ENCODE peak calls at places on chromosomes 4 and X, in four cellular contexts. One of them, this sample, is unnamed.
A peak's percentile ranks its signal among the peaks of the same experiment; 100 is the strongest.

GRCh38 chr4:105895609-105896460 is 564 bp downstream of the NPNT start:
- DNase-seq in NCI-H2029: peak; percentile 23
- DNase-seq in breast epithelium: peak; percentile 69
- DNase-seq in EL: no peak
- DNase-seq in this sample: no peak

GRCh38 chrX:149877636-149878035 is 3.3 kb upstream of the MAGEA8 start:
- DNase-seq in breast epithelium: no peak
- DNase-seq in EL: peak; percentile 36
- DNase-seq in NCI-H2029: no peak
- DNase-seq in this sample: no peak

GRCh38 chrX:41922694-41923171 is 621 bp downstream of the CASK start:
- DNase-seq in NCI-H2029: no peak
- DNase-seq in breast epithelium: no peak
- DNase-seq in EL: peak; percentile 19
- DNase-seq in this sample: peak; percentile 28

GRCh38 chr4:56650259-56651070 is 30.6 kb downstream of the HOPX start:
- DNase-seq in breast epithelium: no peak
- DNase-seq in EL: no peak
- DNase-seq in NCI-H2029: no peak
- DNase-seq in this sample: no peak

GRCh38 chr4:40559585-40560465 is 69.8 kb downstream of the RBM47 start:
- DNase-seq in EL: no peak
- DNase-seq in breast epithelium: no peak
- DNase-seq in NCI-H2029: no peak
- DNase-seq in this sample: no peak

GRCh38 chrX:51697397-51697796 is 12.9 kb upstream of the CENPVL1 start:
- DNase-seq in NCI-H2029: no peak
- DNase-seq in breast epithelium: no peak
- DNase-seq in EL: no peak
- DNase-seq in this sample: no peak

GRCh38 chr4:41318839-41319530 is 62.3 kb downstream of the UCHL1 start:
- DNase-seq in EL: peak; percentile 69
- DNase-seq in NCI-H2029: peak; percentile 76
- DNase-seq in breast epithelium: peak; percentile 51
- DNase-seq in this sample: peak; percentile 35

GRCh38 chr4:111066887-111067286 is 444.0 kb upstream of the PITX2 start:
- DNase-seq in EL: peak; percentile 65
- DNase-seq in NCI-H2029: no peak
- DNase-seq in breast epithelium: no peak
- DNase-seq in this sample: no peak

GRCh38 chr4:85113706-85114105 is 147.2 kb upstream of the WDFY3 start:
- DNase-seq in breast epithelium: no peak
- DNase-seq in NCI-H2029: no peak
- DNase-seq in EL: no peak
- DNase-seq in this sample: no peak

GRCh38 chr4:4260185-4260751 is 12.2 kb upstream of the TMEM128 start:
- DNase-seq in breast epithelium: no peak
- DNase-seq in EL: peak; percentile 64
- DNase-seq in NCI-H2029: no peak
- DNase-seq in this sample: no peak

GRCh38 chrX:71650333-71650969 is 16.9 kb upstream of the LOC101059915 start:
- DNase-seq in NCI-H2029: no peak
- DNase-seq in breast epithelium: no peak
- DNase-seq in EL: no peak
- DNase-seq in this sample: peak; percentile 40

GRCh38 chr4:88446124-88446523 is 10.8 kb upstream of the HERC5 start:
- DNase-seq in EL: peak; percentile 51
- DNase-seq in NCI-H2029: no peak
- DNase-seq in breast epithelium: no peak
- DNase-seq in this sample: no peak

GRCh38 chr4:161496-162284 is 37.4 kb downstream of the ZNF718 start:
- DNase-seq in NCI-H2029: no peak
- DNase-seq in EL: no peak
- DNase-seq in breast epithelium: no peak
- DNase-seq in this sample: no peak

GRCh38 chr4:53781614-53782467 is 190.6 kb upstream of the LNX1 start:
- DNase-seq in NCI-H2029: no peak
- DNase-seq in EL: peak; percentile 38
- DNase-seq in breast epithelium: no peak
- DNase-seq in this sample: peak; percentile 88

GRCh38 chrX:57977992-57978391 is 67.7 kb upstream of the ZXDA start:
- DNase-seq in NCI-H2029: no peak
- DNase-seq in EL: no peak
- DNase-seq in breast epithelium: no peak
- DNase-seq in this sample: no peak

GRCh38 chrX:67604979-67605703 is 61.3 kb downstream of the AR start:
- DNase-seq in breast epithelium: no peak
- DNase-seq in NCI-H2029: no peak
- DNase-seq in EL: peak; percentile 92
- DNase-seq in this sample: no peak

GRCh38 chr4:165394275-165394674 is 15.5 kb downstream of the CPE start:
- DNase-seq in EL: peak; percentile 42
- DNase-seq in NCI-H2029: no peak
- DNase-seq in breast epithelium: no peak
- DNase-seq in this sample: no peak

GRCh38 chr4:41122309-41122708 is 92.0 kb downstream of the APBB2 start:
- DNase-seq in breast epithelium: no peak
- DNase-seq in NCI-H2029: no peak
- DNase-seq in EL: no peak
- DNase-seq in this sample: no peak

GRCh38 chrX:134933911-134934310 is 56.9 kb upstream of the SMIM10 start:
- DNase-seq in NCI-H2029: no peak
- DNase-seq in breast epithelium: no peak
- DNase-seq in EL: no peak
- DNase-seq in this sample: no peak

GRCh38 chr4:6529021-6529420 is 46.0 kb upstream of the MAN2B2 start:
- DNase-seq in breast epithelium: no peak
- DNase-seq in EL: no peak
- DNase-seq in NCI-H2029: no peak
- DNase-seq in this sample: no peak

GRCh38 chr4:13797061-13797460 is 169.5 kb upstream of the BOD1L1 start:
- DNase-seq in breast epithelium: no peak
- DNase-seq in EL: no peak
- DNase-seq in NCI-H2029: no peak
- DNase-seq in this sample: no peak

GRCh38 chrX:29466441-29466840 is 748.9 kb upstream of the MAGEB2 start:
- DNase-seq in NCI-H2029: no peak
- DNase-seq in breast epithelium: no peak
- DNase-seq in EL: no peak
- DNase-seq in this sample: no peak

GRCh38 chr4:87230806-87231205 is 10.4 kb upstream of the KLHL8 start:
- DNase-seq in NCI-H2029: no peak
- DNase-seq in breast epithelium: no peak
- DNase-seq in EL: no peak
- DNase-seq in this sample: no peak

GRCh38 chr4:162661913-162662312 is 498.1 kb upstream of the FSTL5 start:
- DNase-seq in NCI-H2029: no peak
- DNase-seq in EL: no peak
- DNase-seq in breast epithelium: no peak
- DNase-seq in this sample: no peak

GRCh38 chr4:24496597-24496996 is 87.8 kb downstream of the DHX15 start:
- DNase-seq in EL: no peak
- DNase-seq in NCI-H2029: no peak
- DNase-seq in breast epithelium: no peak
- DNase-seq in this sample: no peak

GRCh38 chrX:18548996-18549395 is 122.9 kb downstream of the RS1 start:
- DNase-seq in breast epithelium: no peak
- DNase-seq in NCI-H2029: no peak
- DNase-seq in EL: no peak
- DNase-seq in this sample: no peak

GRCh38 chr4:155787113-155787710 is 28.4 kb downstream of the GUCY1B1 start:
- DNase-seq in breast epithelium: no peak
- DNase-seq in NCI-H2029: peak; percentile 33
- DNase-seq in EL: peak; percentile 49
- DNase-seq in this sample: peak; percentile 63

GRCh38 chr4:4859799-4860380 is 425 bp downstream of the MSX1 start:
- DNase-seq in breast epithelium: no peak
- DNase-seq in EL: no peak
- DNase-seq in NCI-H2029: no peak
- DNase-seq in this sample: no peak

GRCh38 chr4:87103691-87104187 is 116.7 kb downstream of the KLHL8 start:
- DNase-seq in NCI-H2029: no peak
- DNase-seq in EL: peak; percentile 73
- DNase-seq in breast epithelium: no peak
- DNase-seq in this sample: no peak

GRCh38 chrX:48957477-48957826 is at the start of gene OTUD5:
- DNase-seq in NCI-H2029: peak; percentile 59
- DNase-seq in breast epithelium: no peak
- DNase-seq in EL: peak; percentile 62
- DNase-seq in this sample: no peak

GRCh38 chrX:24426921-24427746 is 38.0 kb upstream of the PDK3 start:
- DNase-seq in breast epithelium: no peak
- DNase-seq in NCI-H2029: no peak
- DNase-seq in EL: no peak
- DNase-seq in this sample: no peak

GRCh38 chrX:48697182-48697727 is 721 bp downstream of the SUV39H1 start:
- DNase-seq in EL: no peak
- DNase-seq in NCI-H2029: peak; percentile 9
- DNase-seq in breast epithelium: no peak
- DNase-seq in this sample: no peak

GRCh38 chrX:55008571-55009358 is 8.6 kb downstream of the APEX2 start:
- DNase-seq in breast epithelium: no peak
- DNase-seq in NCI-H2029: no peak
- DNase-seq in EL: peak; percentile 67
- DNase-seq in this sample: no peak

GRCh38 chr4:186719925-186720694 is 3.5 kb downstream of the FAT1 start:
- DNase-seq in breast epithelium: no peak
- DNase-seq in NCI-H2029: peak; percentile 9
- DNase-seq in EL: peak; percentile 28
- DNase-seq in this sample: peak; percentile 5

GRCh38 chrX:134631404-134632346 is 26.6 kb downstream of the PLAC1 start:
- DNase-seq in breast epithelium: no peak
- DNase-seq in EL: peak; percentile 40
- DNase-seq in NCI-H2029: no peak
- DNase-seq in this sample: no peak

GRCh38 chr4:18840499-18840898 is 818.9 kb upstream of the LCORL start:
- DNase-seq in NCI-H2029: no peak
- DNase-seq in EL: peak; percentile 5
- DNase-seq in breast epithelium: no peak
- DNase-seq in this sample: no peak